ENCODE peak calls at places on chromosomes 5 and 9, in ten cellular contexts. O, U, T, R, N, Q, Z, M, Y and L are unnamed samples.

GRCh38 chr5:133818031-133818431 is 150.4 kb downstream of the C5orf15 start:
- DNase-seq in N (peak; percentile 5), O (no peak), R (peak; percentile 81), Q (peak; percentile 70), T (no peak), Y (peak; percentile 78), Z (peak; percentile 31), M (no peak), U (no peak), L (no peak)

GRCh38 chr5:135600141-135600570 is 21.4 kb upstream of the CXCL14 start:
- DNase-seq in Z (no peak), U (no peak), O (no peak), Q (no peak), T (no peak), R (no peak), M (no peak), N (no peak), Y (no peak), L (no peak)

GRCh38 chr5:160054831-160055230 is 45.9 kb downstream of the TTC1 start:
- DNase-seq in T (no peak), O (no peak), Z (peak; percentile 58), R (no peak), Y (no peak), U (no peak), M (no peak), N (peak; percentile 51), Q (no peak), L (no peak)

GRCh38 chr5:145913701-145914100 is 22.7 kb upstream of the SH3RF2 start:
- DNase-seq in U (no peak), Q (no peak), N (no peak), M (no peak), R (no peak), Z (no peak), Y (no peak), O (no peak), T (no peak), L (no peak)

GRCh38 chr5:72018158-72018803 is 89.0 kb upstream of the MAP1B start:
- DNase-seq in O (no peak), Z (peak; percentile 54), U (no peak), T (peak; percentile 57), N (peak; percentile 58), Q (peak; percentile 19), R (no peak), M (peak; percentile 43), Y (no peak), L (peak; percentile 46)

GRCh38 chr5:99032234-99033013 is 103.6 kb upstream of the CHD1 start:
- DNase-seq in Q (peak; percentile 61), Y (no peak), N (peak; percentile 80), U (peak; percentile 71), T (peak; percentile 56), O (no peak), R (peak; percentile 47), Z (peak; percentile 67), M (peak; percentile 60), L (no peak)

GRCh38 chr9:21555911-21556310 is 73.8 kb upstream of the IFNE start:
- DNase-seq in O (no peak), M (no peak), T (no peak), Q (no peak), R (no peak), N (no peak), Y (no peak), U (no peak), Z (no peak), L (no peak)

GRCh38 chr5:156409834-156410233 is 82.9 kb downstream of the SGCD start:
- DNase-seq in O (no peak), N (no peak), U (no peak), T (no peak), Z (no peak), Y (no peak), M (no peak), Q (no peak), R (no peak), L (no peak)

DNA sequence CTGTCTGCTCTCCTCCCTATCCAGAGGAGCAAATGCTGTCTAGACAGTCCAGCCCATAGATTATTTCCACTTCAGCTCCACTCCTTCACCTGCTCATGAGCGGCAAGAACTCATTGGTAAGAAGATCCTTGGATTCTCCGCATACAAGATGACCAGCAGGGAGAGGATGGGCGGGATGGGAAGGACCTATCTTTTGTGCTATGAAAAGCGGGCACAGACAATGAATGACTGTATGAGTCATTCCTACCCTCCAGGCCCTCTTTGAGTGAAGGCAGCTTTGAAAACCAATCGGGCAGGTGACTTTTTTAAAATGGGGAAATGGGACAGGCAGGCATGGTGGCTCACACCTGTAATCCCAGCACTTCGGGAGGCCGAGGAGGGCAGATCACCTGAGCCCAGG is 49.4 kb downstream of the SMIM23 start:
- DNase-seq in Z (no peak), T (no peak), R (no peak), Q (no peak), U (no peak), N (no peak), O (no peak), Y (no peak), M (no peak), L (no peak)
- H3K4me3 ChIP-seq in Z (no peak overlapping the region), T (no peak overlapping the region), R (no peak overlapping the region), Q (no peak overlapping the region), U (no peak overlapping the region), N (no peak overlapping the region), O (no peak overlapping the region), Y (no peak overlapping the region), M (no peak overlapping the region), L (no peak overlapping the region)

GRCh38 chr5:95836544-95836943 is 14.0 kb upstream of the GLRX start:
- DNase-seq in Q (no peak), O (no peak), N (no peak), U (no peak), R (no peak), Z (no peak), Y (no peak), T (no peak), M (no peak), L (no peak)
- H3K27ac ChIP-seq in Q (no peak overlapping the region), O (peak overlapping the region; percentile 86), N (no peak overlapping the region), U (no peak overlapping the region), R (peak overlapping the region; percentile 55), Z (peak overlapping the region; percentile 40), Y (peak overlapping the region; percentile 83), T (no peak overlapping the region), M (peak overlapping the region; percentile 22), L (peak overlapping the region; percentile 97)

GRCh38 chr5:138330813-138331448 is 673 bp downstream of the CDC25C start:
- DNase-seq in Q (no peak), N (no peak), M (no peak), Z (no peak), T (no peak), O (no peak), R (no peak), U (no peak), Y (no peak), L (no peak)

GRCh38 chr5:138334867-138335447 is 3.1 kb upstream of the FAM53C start:
- DNase-seq in N (peak; percentile 23), T (no peak), O (no peak), Z (peak; percentile 46), M (no peak), Q (no peak), U (no peak), Y (no peak), R (no peak), L (no peak)

GRCh38 chr5:138336952-138337684 is 948 bp upstream of the FAM53C start:
- DNase-seq in R (no peak), Y (peak; percentile 93), N (peak; percentile 79), T (peak; percentile 81), Z (peak; percentile 81), U (peak; percentile 91), Q (peak; percentile 86), M (peak; percentile 74), O (no peak), L (peak; percentile 74)

DNA sequence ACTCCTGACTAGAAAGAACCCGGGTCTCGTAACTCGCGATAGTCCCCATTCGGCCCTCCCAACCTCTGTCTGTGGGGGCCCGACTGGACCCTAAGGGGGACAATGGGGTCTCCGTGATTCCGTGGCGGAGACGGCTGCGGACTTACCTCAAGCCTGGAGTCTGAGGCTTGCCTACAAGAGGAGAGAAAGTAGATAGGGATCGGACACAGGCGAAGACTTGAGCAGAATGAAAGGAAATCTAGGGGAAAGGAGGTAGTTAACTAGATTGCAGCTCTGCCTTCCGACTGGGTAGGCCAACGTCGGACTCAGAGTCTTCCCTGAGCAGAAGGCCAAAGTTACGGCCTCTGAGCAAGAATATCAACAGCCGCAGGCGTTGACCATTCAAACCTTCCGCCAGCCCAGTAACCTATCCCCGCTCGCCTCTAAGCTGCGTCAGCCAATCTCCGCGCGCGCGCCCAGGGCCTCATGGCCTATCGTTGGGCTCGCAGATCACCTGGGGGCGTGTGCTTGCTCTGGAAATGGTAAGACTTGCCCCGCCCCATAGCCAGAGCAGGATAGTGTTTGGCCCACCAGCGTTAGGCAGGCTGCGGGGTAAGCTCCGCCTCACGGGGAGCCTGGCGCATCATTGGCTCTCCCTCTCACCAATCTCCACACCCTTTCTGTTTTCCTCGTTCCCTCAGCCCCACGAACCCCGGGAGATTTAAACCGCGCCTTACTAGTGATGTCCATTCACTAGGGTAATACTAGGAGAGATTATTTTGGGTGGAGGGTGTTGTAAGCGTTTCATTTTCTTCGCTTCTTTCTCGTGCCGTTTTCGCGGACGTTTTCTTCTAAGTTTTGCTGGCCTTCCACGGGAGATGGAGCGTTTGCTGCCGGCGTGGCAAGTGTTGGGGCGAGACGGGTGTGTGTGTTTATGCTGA is at the start of gene CDC25C:
- DNase-seq in Y (peak; percentile 99), O (peak; percentile 93), U (peak; percentile 98), M (peak; percentile 98), T (peak; percentile 97), N (peak; percentile 99), Z (peak; percentile 98), Q (peak; percentile 95), R (peak; percentile 99), L (peak; percentile 97)
- TF ChIP-seq POLR2A in Y (no peak), O (no peak), U (no peak), M (no peak), T (peak; percentile 28), N (peak; percentile 80), Z (no peak), Q (no peak), R (no peak), L (no peak)

GRCh38 chr9:127929044-127929979 is 1.3 kb downstream of the PIP5KL1 start:
- DNase-seq in O (no peak), N (no peak), Y (no peak), T (no peak), M (no peak), Z (no peak), Q (no peak), R (no peak), U (no peak), L (no peak)

GRCh38 chr9:127927457-127928231 is 2.9 kb downstream of the PIP5KL1 start:
- DNase-seq in R (no peak), Z (no peak), Y (no peak), M (peak; percentile 86), T (peak; percentile 77), N (no peak), U (no peak), O (no peak), Q (no peak), L (no peak)

GRCh38 chr9:127931092-127931881 is 710 bp upstream of the PIP5KL1 start:
- DNase-seq in R (no peak), Q (no peak), Z (peak; percentile 77), Y (no peak), T (no peak), N (peak; percentile 74), O (no peak), U (no peak), M (no peak), L (no peak)

GRCh38 chr9:127928232-127929043 is 2.1 kb downstream of the PIP5KL1 start:
- DNase-seq in Q (no peak), R (no peak), N (no peak), U (no peak), Y (no peak), Z (no peak), T (no peak), M (no peak), O (no peak), L (no peak)

DNA sequence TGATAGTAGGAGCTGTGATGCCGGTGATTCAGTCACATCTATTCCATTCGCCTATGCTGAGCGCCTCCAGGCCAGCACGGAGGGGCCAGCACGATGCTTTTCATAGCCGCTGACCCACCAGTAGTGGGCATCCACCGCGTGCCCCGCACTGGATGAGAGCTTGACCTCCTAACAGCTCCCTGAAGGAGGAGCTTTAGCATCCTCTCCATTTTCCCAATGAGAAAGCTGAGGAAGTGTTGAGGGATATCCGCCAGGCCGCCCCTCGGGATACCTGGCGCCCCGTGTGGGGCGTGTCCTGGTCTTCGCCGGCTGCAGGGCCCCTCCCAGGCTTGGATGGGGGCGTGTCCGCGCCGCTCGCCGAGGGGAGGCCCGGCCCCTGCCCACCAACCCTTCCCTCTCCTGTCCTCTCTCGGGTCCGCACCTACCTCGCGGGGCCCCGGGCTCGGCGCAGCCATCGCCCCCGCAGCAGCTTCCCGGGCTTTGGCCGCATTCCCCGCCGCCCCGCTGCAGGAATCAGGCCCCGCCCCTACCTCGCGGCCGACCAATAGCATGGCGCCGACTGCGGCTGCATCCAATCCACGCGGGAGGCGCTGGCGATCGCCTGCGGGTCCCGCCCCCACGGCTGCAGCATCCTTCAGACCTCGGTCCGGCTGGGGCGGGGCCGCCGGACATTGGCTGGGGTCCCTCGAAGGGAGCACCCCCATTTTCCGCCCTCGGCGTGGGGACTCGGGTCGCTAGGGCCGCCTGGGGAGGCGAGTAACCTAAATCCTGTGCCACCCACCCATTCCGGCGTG is at the start of gene PIP5KL1:
- DNase-seq in R (peak; percentile 89), U (peak; percentile 82), T (peak; percentile 52), Z (peak; percentile 95), Q (peak; percentile 86), M (peak; percentile 78), O (no peak), N (peak; percentile 82), Y (peak; percentile 88), L (peak; percentile 77)
- H3K4me3 ChIP-seq in R (peak within 1 kb of the TSS; percentile 67), U (peak within 1 kb of the TSS; percentile 33), T (peak within 1 kb of the TSS; percentile 29), Z (peak within 1 kb of the TSS; percentile 54), Q (peak within 1 kb of the TSS; percentile 40), M (peak within 1 kb of the TSS; percentile 62), O (peak within 1 kb of the TSS; percentile 51), N (peak within 1 kb of the TSS; percentile 60), Y (peak within 1 kb of the TSS; percentile 55), L (peak within 1 kb of the TSS; percentile 40)